ENCODE peak calls at places on chromosomes 7 and 10, in four cellular contexts. One of them, this sample, is unnamed.

GRCh38 chr10:17735166-17735941 is 16.6 kb upstream of the TMEM236 start:
- DNase-seq in GM12878: no peak
- DNase-seq in HepG2: no peak
- DNase-seq in K562: no peak
- DNase-seq in this sample: no peak

GRCh38 chr10:74418285-74418872 is 267.4 kb downstream of the ADK start:
- DNase-seq in GM12878: no peak
- DNase-seq in HepG2: no peak
- DNase-seq in K562: no peak
- DNase-seq in this sample: no peak

GRCh38 chr7:20786779-20787651 is at the start of gene SP8:
- DNase-seq in GM12878: no peak
- DNase-seq in HepG2: peak
- DNase-seq in K562: peak
- DNase-seq in this sample: peak

GRCh38 chr10:69331161-69331560 is 52.9 kb downstream of the HK1 start:
- DNase-seq in GM12878: no peak
- DNase-seq in HepG2: no peak
- DNase-seq in K562: no peak
- DNase-seq in this sample: no peak

GRCh38 chr7:85287126-85287825 is 100.4 kb upstream of the SEMA3D start:
- DNase-seq in GM12878: no peak
- DNase-seq in HepG2: no peak
- DNase-seq in K562: no peak
- DNase-seq in this sample: no peak

GRCh38 chr7:94315011-94315410 is 79.7 kb upstream of the COL1A2 start:
- DNase-seq in GM12878: no peak
- DNase-seq in HepG2: no peak
- DNase-seq in K562: no peak
- DNase-seq in this sample: no peak

GRCh38 chr7:130891254-130892094 is 157.5 kb upstream of the KLF14 start:
- DNase-seq in GM12878: no peak
- DNase-seq in HepG2: no peak
- DNase-seq in K562: no peak
- DNase-seq in this sample: no peak

GRCh38 chr10:130621231-130621775 is 485.1 kb downstream of the GLRX3 start:
- DNase-seq in GM12878: no peak
- DNase-seq in HepG2: no peak
- DNase-seq in K562: no peak
- DNase-seq in this sample: no peak

GRCh38 chr10:6200588-6201510 is 1.9 kb upstream of the PFKFB3 start:
- DNase-seq in GM12878: no peak
- DNase-seq in HepG2: peak
- DNase-seq in K562: peak
- DNase-seq in this sample: peak

GRCh38 chr7:30117886-30118285 is 16.9 kb upstream of the MTURN start:
- DNase-seq in GM12878: no peak
- DNase-seq in HepG2: no peak
- DNase-seq in K562: no peak
- DNase-seq in this sample: no peak

GRCh38 chr7:51160990-51161615 is 155.5 kb downstream of the COBL start:
- DNase-seq in GM12878: no peak
- DNase-seq in HepG2: peak
- DNase-seq in K562: peak
- DNase-seq in this sample: peak

GRCh38 chr10:7027237-7027912 is 383.5 kb downstream of the SFMBT2 start:
- DNase-seq in GM12878: no peak
- DNase-seq in HepG2: no peak
- DNase-seq in K562: no peak
- DNase-seq in this sample: no peak

GRCh38 chr10:93873427-93874115 is 20.2 kb upstream of the SLC35G1 start:
- DNase-seq in GM12878: no peak
- DNase-seq in HepG2: no peak
- DNase-seq in K562: no peak
- DNase-seq in this sample: no peak

GRCh38 chr7:129160161-129160911 is 15.8 kb downstream of the TSPAN33 start:
- DNase-seq in GM12878: no peak
- DNase-seq in HepG2: no peak
- DNase-seq in K562: peak
- DNase-seq in this sample: peak

GRCh38 chr7:28804990-28805389 is 153.1 kb downstream of the TRIL start:
- DNase-seq in GM12878: no peak
- DNase-seq in HepG2: no peak
- DNase-seq in K562: no peak
- DNase-seq in this sample: no peak

GRCh38 chr10:47381427-47382379 is 2.4 kb downstream of the ZNF488 start:
- DNase-seq in GM12878: no peak
- DNase-seq in HepG2: no peak
- DNase-seq in K562: no peak
- DNase-seq in this sample: no peak

GRCh38 chr10:50579491-50580259 is 44.1 kb downstream of the SGMS1 start:
- DNase-seq in GM12878: no peak
- DNase-seq in HepG2: no peak
- DNase-seq in K562: no peak
- DNase-seq in this sample: no peak

GRCh38 chr7:36289833-36290661 is 99.6 kb upstream of the ANLN start:
- DNase-seq in GM12878: no peak
- DNase-seq in HepG2: peak
- DNase-seq in K562: no peak
- DNase-seq in this sample: no peak

GRCh38 chr7:5667391-5667790 is 114.1 kb downstream of the RNF216 start:
- DNase-seq in GM12878: no peak
- DNase-seq in HepG2: no peak
- DNase-seq in K562: peak
- DNase-seq in this sample: no peak

GRCh38 chr7:54349259-54349658 is 192.9 kb upstream of the VSTM2A start:
- DNase-seq in GM12878: no peak
- DNase-seq in HepG2: no peak
- DNase-seq in K562: no peak
- DNase-seq in this sample: no peak

GRCh38 chr10:85615556-85615955 is 751.0 kb downstream of the GRID1 start:
- DNase-seq in GM12878: no peak
- DNase-seq in HepG2: no peak
- DNase-seq in K562: no peak
- DNase-seq in this sample: no peak

GRCh38 chr10:71083457-71083975 is 128.9 kb upstream of the UNC5B start:
- DNase-seq in GM12878: no peak
- DNase-seq in HepG2: no peak
- DNase-seq in K562: no peak
- DNase-seq in this sample: peak

GRCh38 chr10:79381804-79382221 is 34.5 kb downstream of the PPIF start:
- DNase-seq in GM12878: no peak
- DNase-seq in HepG2: peak
- DNase-seq in K562: no peak
- DNase-seq in this sample: no peak

GRCh38 chr7:130721486-130722277 is 12.3 kb downstream of the KLF14 start:
- DNase-seq in GM12878: no peak
- DNase-seq in HepG2: peak
- DNase-seq in K562: peak
- DNase-seq in this sample: peak

GRCh38 chr7:109126404-109127050 is 556.9 kb downstream of the DNAJB9 start:
- DNase-seq in GM12878: no peak
- DNase-seq in HepG2: no peak
- DNase-seq in K562: no peak
- DNase-seq in this sample: no peak

GRCh38 chr10:125134916-125135770 is 25.2 kb downstream of the CTBP2 start:
- DNase-seq in GM12878: no peak
- DNase-seq in HepG2: no peak
- DNase-seq in K562: no peak
- DNase-seq in this sample: peak

GRCh38 chr10:68869623-68870022 is 31.5 kb upstream of the DDX50 start:
- DNase-seq in GM12878: no peak
- DNase-seq in HepG2: no peak
- DNase-seq in K562: no peak
- DNase-seq in this sample: no peak

GRCh38 chr10:124744047-124744687 is at the start of gene FAM53B:
- DNase-seq in GM12878: no peak
- DNase-seq in HepG2: no peak
- DNase-seq in K562: peak
- DNase-seq in this sample: peak

GRCh38 chr7:70434376-70434775 is 697.6 kb upstream of the GALNT17 start:
- DNase-seq in GM12878: no peak
- DNase-seq in HepG2: no peak
- DNase-seq in K562: no peak
- DNase-seq in this sample: no peak

GRCh38 chr7:88881136-88881535 is 85.6 kb upstream of the TEX47 start:
- DNase-seq in GM12878: no peak
- DNase-seq in HepG2: no peak
- DNase-seq in K562: no peak
- DNase-seq in this sample: no peak

GRCh38 chr7:148402159-148402558 is 188.4 kb upstream of the C7orf33 start:
- DNase-seq in GM12878: no peak
- DNase-seq in HepG2: no peak
- DNase-seq in K562: no peak
- DNase-seq in this sample: no peak

GRCh38 chr7:26930201-26930600 is 65.8 kb upstream of the SKAP2 start:
- DNase-seq in GM12878: no peak
- DNase-seq in HepG2: no peak
- DNase-seq in K562: no peak
- DNase-seq in this sample: no peak

GRCh38 chr10:110141747-110142625 is 65.4 kb upstream of the MXI1 start:
- DNase-seq in GM12878: no peak
- DNase-seq in HepG2: peak
- DNase-seq in K562: no peak
- DNase-seq in this sample: no peak

GRCh38 chr7:80287400-80288174 is 153.0 kb downstream of the GNAI1 start:
- DNase-seq in GM12878: no peak
- DNase-seq in HepG2: no peak
- DNase-seq in K562: no peak
- DNase-seq in this sample: no peak

GRCh38 chr7:80294321-80294720 is 159.7 kb downstream of the GNAI1 start:
- DNase-seq in GM12878: no peak
- DNase-seq in HepG2: no peak
- DNase-seq in K562: no peak
- DNase-seq in this sample: no peak

GRCh38 chr7:80284848-80285247 is 150.2 kb downstream of the GNAI1 start:
- DNase-seq in GM12878: no peak
- DNase-seq in HepG2: no peak
- DNase-seq in K562: no peak
- DNase-seq in this sample: no peak

GRCh38 chr7:80286611-80287010 is 152.0 kb downstream of the GNAI1 start:
- DNase-seq in GM12878: no peak
- DNase-seq in HepG2: no peak
- DNase-seq in K562: no peak
- DNase-seq in this sample: no peak

DNA sequence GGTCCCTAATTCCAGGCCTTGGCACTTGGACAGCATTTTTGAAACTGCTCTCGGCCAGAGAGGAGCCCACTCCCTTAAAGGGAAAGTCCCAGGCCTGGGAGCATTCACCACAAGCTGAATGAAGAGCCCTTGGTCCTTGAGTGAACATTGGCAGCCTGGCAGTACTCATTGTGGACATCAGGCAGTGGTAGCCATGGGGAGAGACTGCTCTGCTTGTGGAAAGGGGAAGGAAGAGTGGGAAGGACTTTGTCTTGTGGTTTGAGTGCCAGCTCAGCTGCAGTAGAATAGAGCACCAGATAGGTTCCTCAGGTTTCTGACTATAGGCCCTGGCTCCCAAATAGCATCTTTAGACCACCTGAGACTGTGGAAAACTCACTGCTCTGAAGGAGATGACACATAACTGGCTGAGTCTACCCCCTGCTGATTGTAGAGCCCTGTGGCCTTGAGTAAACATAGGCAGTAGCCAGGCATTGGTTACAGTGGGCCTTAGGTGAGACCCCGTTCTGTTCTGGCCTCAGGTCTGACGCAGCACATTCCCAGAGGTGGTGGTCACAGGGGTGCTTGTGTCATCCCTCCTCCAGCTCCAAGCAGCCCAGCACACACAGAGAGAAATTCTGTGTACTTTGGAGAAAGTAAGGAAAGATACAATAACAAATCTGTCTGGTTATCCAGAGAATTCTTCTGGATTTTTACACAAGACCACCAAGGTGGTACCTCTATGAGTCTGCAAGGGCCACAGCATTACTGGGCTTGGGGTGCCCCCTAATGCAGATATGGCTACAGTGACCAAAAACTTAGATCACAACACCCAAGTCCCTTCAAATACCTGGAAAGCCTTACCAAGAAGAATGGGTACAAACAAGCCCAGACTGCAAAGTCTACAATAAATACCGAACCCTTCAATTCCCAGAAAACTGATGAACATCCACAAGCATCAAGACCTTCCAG is 153.8 kb downstream of the GNAI1 start:
- DNase-seq in GM12878: no peak
- DNase-seq in HepG2: peak
- DNase-seq in K562: no peak
- DNase-seq in this sample: peak
- TF ChIP-seq ETV6 in GM12878: no peak
- TF ChIP-seq ETV6 in HepG2: no peak
- TF ChIP-seq ETV6 in K562: no peak
- TF ChIP-seq ETV6 in this sample: no peak

GRCh38 chr10:77987671-77988070 is 41.6 kb downstream of the POLR3A start:
- DNase-seq in GM12878: no peak
- DNase-seq in HepG2: no peak
- DNase-seq in K562: no peak
- DNase-seq in this sample: no peak
- TF ChIP-seq ETV6 in GM12878: no peak
- TF ChIP-seq ETV6 in HepG2: no peak
- TF ChIP-seq ETV6 in K562: no peak
- TF ChIP-seq ETV6 in this sample: no peak

DNA sequence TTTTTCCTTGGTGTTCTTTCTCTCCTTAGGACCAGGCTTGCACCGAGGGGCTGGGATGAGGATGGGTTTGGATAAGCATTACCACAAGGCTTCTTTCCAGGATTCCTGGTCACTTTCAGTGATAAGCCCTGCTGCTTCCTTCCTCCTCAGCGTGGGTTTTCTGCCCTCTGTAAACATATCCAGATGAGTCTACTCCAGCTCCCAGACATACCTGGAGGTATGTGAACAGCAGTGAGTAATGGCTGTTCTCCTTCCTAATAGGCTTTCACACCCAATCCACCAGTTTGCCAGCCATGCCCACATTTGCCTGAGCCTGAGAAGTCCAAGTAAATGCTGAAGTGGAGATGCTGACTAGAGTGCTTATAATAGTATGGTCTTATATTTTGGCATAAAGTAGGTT is 229.7 kb upstream of the YAE1 start:
- DNase-seq in GM12878: no peak
- DNase-seq in HepG2: no peak
- DNase-seq in K562: no peak
- DNase-seq in this sample: no peak
- TF ChIP-seq ETV6 in GM12878: no peak
- TF ChIP-seq ETV6 in HepG2: no peak
- TF ChIP-seq ETV6 in K562: no peak
- TF ChIP-seq ETV6 in this sample: no peak

GRCh38 chr10:97687785-97688781 is 1.0 kb upstream of the AVPI1 start:
- DNase-seq in GM12878: no peak
- DNase-seq in HepG2: peak
- DNase-seq in K562: no peak
- DNase-seq in this sample: no peak

GRCh38 chr10:97686301-97686961 is 610 bp downstream of the AVPI1 start:
- DNase-seq in GM12878: no peak
- DNase-seq in HepG2: no peak
- DNase-seq in K562: no peak
- DNase-seq in this sample: no peak

GRCh38 chr10:97686962-97687784 is at the start of gene AVPI1:
- DNase-seq in GM12878: peak
- DNase-seq in HepG2: peak
- DNase-seq in K562: peak
- DNase-seq in this sample: peak

GRCh38 chr10:97690138-97690537 is 3.1 kb upstream of the AVPI1 start:
- DNase-seq in GM12878: no peak
- DNase-seq in HepG2: no peak
- DNase-seq in K562: no peak
- DNase-seq in this sample: no peak

GRCh38 chr10:97689637-97690036 is 2.6 kb upstream of the AVPI1 start:
- DNase-seq in GM12878: no peak
- DNase-seq in HepG2: no peak
- DNase-seq in K562: peak
- DNase-seq in this sample: no peak
- TF ChIP-seq ETV6 in GM12878: no peak
- TF ChIP-seq ETV6 in HepG2: no peak
- TF ChIP-seq ETV6 in K562: no peak
- TF ChIP-seq ETV6 in this sample: no peak

This sample was measured in WTC11.